ENCODE peak calls at places on chromosomes 5 and 9, in seven cellular contexts. J is left ventricle myocardium superior; N is stimulated activated CD8-positive, alpha-beta memory T cell treated with anti-CD3 and anti-CD28 coated beads, Interleukin-7, amount 100 ng/mL, for 48 hours; Z is NCI-H524; T is renal cortical epithelial cell; L is type B pancreatic cell; V is HuH-7. R is an unnamed sample.

GRCh38 chr9:129276486-129277260 is 98.6 kb upstream of the IER5L start:
- DNase-seq in J (no peak), N (no peak), Z (no peak), T (no peak), L (no peak), V (no peak), R (peak; percentile 61)

GRCh38 chr9:129520981-129521380 is 99.9 kb downstream of the C9orf50 start:
- DNase-seq in J (no peak), N (no peak), Z (no peak), T (no peak), L (no peak), V (no peak), R (no peak)

GRCh38 chr9:133532937-133533668 is 1.4 kb upstream of the ADAMTSL2 start:
- DNase-seq in J (peak; percentile 83), N (peak; percentile 49), Z (peak; percentile 93), T (no peak), L (no peak), V (peak; percentile 96), R (no peak)

GRCh38 chr5:171852255-171852681 is 66.7 kb downstream of the SMIM23 start:
- DNase-seq in J (no peak), N (no peak), Z (no peak), T (no peak), L (no peak), V (no peak), R (no peak)

GRCh38 chr5:146802945-146803522 is 75.5 kb downstream of the PPP2R2B start:
- DNase-seq in J (no peak), N (no peak), Z (no peak), T (no peak), L (no peak), V (no peak), R (no peak)

GRCh38 chr5:114416254-114416653 is 54.4 kb downstream of the KCNN2 start:
- DNase-seq in J (no peak), N (no peak), Z (no peak), T (no peak), L (no peak), V (no peak), R (no peak)

GRCh38 chr9:120091206-120091605 is 488.8 kb downstream of the CDK5RAP2 start:
- DNase-seq in J (no peak), N (no peak), Z (no peak), T (no peak), L (no peak), V (no peak), R (no peak)

GRCh38 chr9:135978650-135979461 is 17.7 kb upstream of the UBAC1 start:
- DNase-seq in J (no peak), N (no peak), Z (no peak), T (no peak), L (no peak), V (no peak), R (no peak)

GRCh38 chr9:38421498-38422211 is 2.6 kb downstream of the IGFBPL1 start:
- DNase-seq in J (no peak), N (no peak), Z (peak; percentile 98), T (no peak), L (no peak), V (no peak), R (no peak)